ENCODE peak calls at places on chromosomes 3 and 15, in four cellular contexts. One of them, this sample, is unnamed.
A peak's percentile ranks its signal among the peaks of the same experiment; 100 is the strongest.

GRCh38 chr3:119099785-119100184 is 46.2 kb upstream of the TEX55 start:
- DNase-seq in choroid plexus epithelial cell: no peak
- DNase-seq in Peyer's patch: no peak
- DNase-seq in AG10803: peak; percentile 1
- DNase-seq in this sample: no peak

GRCh38 chr15:57533062-57533735 is 58.5 kb upstream of the MYZAP start:
- DNase-seq in AG10803: no peak
- DNase-seq in choroid plexus epithelial cell: no peak
- DNase-seq in Peyer's patch: no peak
- DNase-seq in this sample: no peak

GRCh38 chr3:188659444-188660100 is 505.6 kb downstream of the LPP start:
- DNase-seq in AG10803: no peak
- DNase-seq in choroid plexus epithelial cell: no peak
- DNase-seq in Peyer's patch: no peak
- DNase-seq in this sample: peak; percentile 25

GRCh38 chr3:69385723-69386483 is at the start of gene FRMD4B:
- DNase-seq in Peyer's patch: peak; percentile 18
- DNase-seq in AG10803: peak; percentile 13
- DNase-seq in choroid plexus epithelial cell: peak; percentile 9
- DNase-seq in this sample: no peak

GRCh38 chr15:76664411-76664810 is 240.7 kb downstream of the SCAPER start:
- DNase-seq in choroid plexus epithelial cell: no peak
- DNase-seq in Peyer's patch: no peak
- DNase-seq in AG10803: no peak
- DNase-seq in this sample: no peak

GRCh38 chr3:129207347-129207947 is 23.8 kb upstream of the CNBP start:
- DNase-seq in AG10803: no peak
- DNase-seq in Peyer's patch: no peak
- DNase-seq in choroid plexus epithelial cell: no peak
- DNase-seq in this sample: no peak

GRCh38 chr15:58118272-58118671 is 19.9 kb upstream of the AQP9 start:
- DNase-seq in choroid plexus epithelial cell: no peak
- DNase-seq in AG10803: no peak
- DNase-seq in Peyer's patch: no peak
- DNase-seq in this sample: no peak

GRCh38 chr15:48965972-48966371 is 2.3 kb upstream of the SHC4 start:
- DNase-seq in choroid plexus epithelial cell: peak; percentile 83
- DNase-seq in AG10803: peak; percentile 77
- DNase-seq in Peyer's patch: no peak
- DNase-seq in this sample: peak; percentile 81

GRCh38 chr15:50906954-50907865 is 1.3 kb upstream of the AP4E1 start:
- DNase-seq in choroid plexus epithelial cell: no peak
- DNase-seq in Peyer's patch: peak; percentile 64
- DNase-seq in AG10803: no peak
- DNase-seq in this sample: peak; percentile 4

GRCh38 chr3:138460536-138461205 is 26.3 kb downstream of the ESYT3 start:
- DNase-seq in Peyer's patch: no peak
- DNase-seq in AG10803: no peak
- DNase-seq in choroid plexus epithelial cell: no peak
- DNase-seq in this sample: no peak

GRCh38 chr3:194537732-194538247 is 51.0 kb upstream of the ATP13A3 start:
- DNase-seq in choroid plexus epithelial cell: peak; percentile 84
- DNase-seq in Peyer's patch: no peak
- DNase-seq in AG10803: peak; percentile 83
- DNase-seq in this sample: peak; percentile 73

GRCh38 chr3:193040836-193041672 is 123.4 kb upstream of the MB21D2 start:
- DNase-seq in choroid plexus epithelial cell: peak; percentile 76
- DNase-seq in AG10803: peak; percentile 58
- DNase-seq in Peyer's patch: no peak
- DNase-seq in this sample: peak; percentile 71

GRCh38 chr3:43105224-43105596 is 669 bp downstream of the POMGNT2 start:
- DNase-seq in choroid plexus epithelial cell: no peak
- DNase-seq in AG10803: no peak
- DNase-seq in Peyer's patch: peak; percentile 17
- DNase-seq in this sample: no peak

GRCh38 chr15:67165653-67166260 is 88.7 kb downstream of the AAGAB start:
- DNase-seq in AG10803: no peak
- DNase-seq in choroid plexus epithelial cell: peak; percentile 95
- DNase-seq in Peyer's patch: no peak
- DNase-seq in this sample: peak; percentile 86

GRCh38 chr3:175932586-175932985 is 1073.5 kb downstream of the NAALADL2 start:
- DNase-seq in Peyer's patch: no peak
- DNase-seq in choroid plexus epithelial cell: peak; percentile 27
- DNase-seq in AG10803: no peak
- DNase-seq in this sample: peak; percentile 14

GRCh38 chr3:17182158-17182557 is 297.4 kb downstream of the PLCL2 start:
- DNase-seq in choroid plexus epithelial cell: no peak
- DNase-seq in AG10803: no peak
- DNase-seq in Peyer's patch: no peak
- DNase-seq in this sample: no peak

GRCh38 chr15:22951381-22952280 is 28.5 kb downstream of the CYFIP1 start:
- DNase-seq in Peyer's patch: no peak
- DNase-seq in choroid plexus epithelial cell: no peak
- DNase-seq in AG10803: no peak
- DNase-seq in this sample: no peak

GRCh38 chr15:68526269-68526668 is 52.5 kb upstream of the CORO2B start:
- DNase-seq in choroid plexus epithelial cell: peak; percentile 54
- DNase-seq in AG10803: peak; percentile 89
- DNase-seq in Peyer's patch: no peak
- DNase-seq in this sample: peak; percentile 81

GRCh38 chr3:183518446-183519185 is 36.9 kb downstream of the KLHL6 start:
- DNase-seq in AG10803: no peak
- DNase-seq in Peyer's patch: no peak
- DNase-seq in choroid plexus epithelial cell: no peak
- DNase-seq in this sample: no peak

GRCh38 chr3:176274161-176274560 is 923.1 kb downstream of the TBL1XR1 start:
- DNase-seq in choroid plexus epithelial cell: no peak
- DNase-seq in AG10803: no peak
- DNase-seq in Peyer's patch: no peak
- DNase-seq in this sample: no peak

GRCh38 chr3:46472736-46473135 is 8.0 kb upstream of the LTF start:
- DNase-seq in Peyer's patch: no peak
- DNase-seq in choroid plexus epithelial cell: no peak
- DNase-seq in AG10803: no peak
- DNase-seq in this sample: no peak

GRCh38 chr3:93867425-93867824 is 106.3 kb downstream of the PROS1 start:
- DNase-seq in AG10803: no peak
- DNase-seq in Peyer's patch: no peak
- DNase-seq in choroid plexus epithelial cell: no peak
- DNase-seq in this sample: no peak

GRCh38 chr15:66751579-66751978 is 49.5 kb downstream of the SMAD6 start:
- DNase-seq in Peyer's patch: no peak
- DNase-seq in AG10803: no peak
- DNase-seq in choroid plexus epithelial cell: no peak
- DNase-seq in this sample: no peak

GRCh38 chr3:155070932-155071387 is 9.2 kb upstream of the MME start:
- DNase-seq in AG10803: peak; percentile 99
- DNase-seq in choroid plexus epithelial cell: peak; percentile 99
- DNase-seq in Peyer's patch: no peak
- DNase-seq in this sample: peak; percentile 97

GRCh38 chr15:48144889-48145288 is 24.1 kb downstream of the SLC24A5 start:
- DNase-seq in Peyer's patch: no peak
- DNase-seq in choroid plexus epithelial cell: peak; percentile 66
- DNase-seq in AG10803: peak; percentile 14
- DNase-seq in this sample: peak; percentile 24

GRCh38 chr3:126130981-126131750 is 47.2 kb upstream of the SLC41A3 start:
- DNase-seq in Peyer's patch: no peak
- DNase-seq in AG10803: no peak
- DNase-seq in choroid plexus epithelial cell: no peak
- DNase-seq in this sample: no peak

GRCh38 chr15:64635486-64635815 is 139.9 kb downstream of the RBPMS2 start:
- DNase-seq in choroid plexus epithelial cell: peak; percentile 86
- DNase-seq in Peyer's patch: no peak
- DNase-seq in AG10803: peak; percentile 68
- DNase-seq in this sample: peak; percentile 96
- H3K4me3 ChIP-seq in choroid plexus epithelial cell: no peak overlapping the region
- H3K4me3 ChIP-seq in Peyer's patch: no peak overlapping the region
- H3K4me3 ChIP-seq in AG10803: no peak overlapping the region
- H3K4me3 ChIP-seq in this sample: no peak overlapping the region

GRCh38 chr3:24583004-24583403 is 88.4 kb upstream of the THRB start:
- DNase-seq in choroid plexus epithelial cell: peak; percentile 52
- DNase-seq in AG10803: no peak
- DNase-seq in Peyer's patch: no peak
- DNase-seq in this sample: peak; percentile 16
- TF ChIP-seq CTCF in choroid plexus epithelial cell: peak; percentile 65
- TF ChIP-seq CTCF in AG10803: peak; percentile 47
- TF ChIP-seq CTCF in Peyer's patch: peak; percentile 46
- TF ChIP-seq CTCF in this sample: no peak

GRCh38 chr15:85453144-85453872 is 72.9 kb downstream of the AKAP13 start:
- DNase-seq in AG10803: no peak
- DNase-seq in Peyer's patch: no peak
- DNase-seq in choroid plexus epithelial cell: peak; percentile 34
- DNase-seq in this sample: no peak

GRCh38 chr15:85454403-85454802 is 74.0 kb downstream of the AKAP13 start:
- DNase-seq in choroid plexus epithelial cell: no peak
- DNase-seq in Peyer's patch: no peak
- DNase-seq in AG10803: no peak
- DNase-seq in this sample: no peak

GRCh38 chr15:85451099-85451700 is 70.8 kb downstream of the AKAP13 start:
- DNase-seq in AG10803: no peak
- DNase-seq in choroid plexus epithelial cell: no peak
- DNase-seq in Peyer's patch: no peak
- DNase-seq in this sample: no peak

GRCh38 chr15:85455851-85456250 is 75.4 kb downstream of the AKAP13 start:
- DNase-seq in choroid plexus epithelial cell: no peak
- DNase-seq in Peyer's patch: no peak
- DNase-seq in AG10803: no peak
- DNase-seq in this sample: no peak

GRCh38 chr15:85452436-85452835 is 72.0 kb downstream of the AKAP13 start:
- DNase-seq in AG10803: no peak
- DNase-seq in choroid plexus epithelial cell: no peak
- DNase-seq in Peyer's patch: no peak
- DNase-seq in this sample: no peak
- H3K4me3 ChIP-seq in AG10803: no peak overlapping the region
- H3K4me3 ChIP-seq in choroid plexus epithelial cell: no peak overlapping the region
- H3K4me3 ChIP-seq in Peyer's patch: no peak overlapping the region
- H3K4me3 ChIP-seq in this sample: no peak overlapping the region

GRCh38 chr15:38017721-38018120 is 83.3 kb downstream of the TMCO5A start:
- DNase-seq in AG10803: no peak
- DNase-seq in Peyer's patch: no peak
- DNase-seq in choroid plexus epithelial cell: no peak
- DNase-seq in this sample: no peak

GRCh38 chr15:38010390-38010789 is 76.0 kb downstream of the TMCO5A start:
- DNase-seq in Peyer's patch: no peak
- DNase-seq in AG10803: peak; percentile 68
- DNase-seq in choroid plexus epithelial cell: peak; percentile 31
- DNase-seq in this sample: no peak

GRCh38 chr15:38012894-38013293 is 78.5 kb downstream of the TMCO5A start:
- DNase-seq in AG10803: no peak
- DNase-seq in choroid plexus epithelial cell: no peak
- DNase-seq in Peyer's patch: no peak
- DNase-seq in this sample: no peak
- TF ChIP-seq CTCF in AG10803: no peak
- TF ChIP-seq CTCF in choroid plexus epithelial cell: no peak
- TF ChIP-seq CTCF in Peyer's patch: no peak
- TF ChIP-seq CTCF in this sample: no peak

DNA sequence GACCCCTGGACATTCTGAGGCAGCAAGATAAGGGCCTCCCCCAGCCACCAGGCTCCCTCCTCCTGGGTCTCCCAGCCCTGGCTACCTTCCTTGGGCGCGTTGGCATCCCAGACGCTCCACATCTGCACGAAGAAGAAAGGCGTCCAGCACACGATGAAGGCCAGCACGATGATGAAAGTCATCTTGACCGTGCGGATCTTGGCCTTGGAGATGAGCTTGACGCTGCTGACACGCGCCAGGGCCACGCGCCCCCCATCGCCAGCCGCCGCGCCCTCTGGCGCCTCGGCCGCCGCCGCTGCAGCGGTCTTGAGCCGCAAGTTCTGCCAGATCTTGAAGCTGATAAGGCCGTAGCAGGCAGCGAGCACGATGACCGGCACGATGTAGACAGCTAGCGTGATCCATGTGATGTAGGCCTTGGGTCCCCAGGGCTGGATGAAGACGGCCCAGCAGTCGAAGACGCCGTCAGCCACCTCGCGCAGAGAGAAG is 2.2 kb downstream of the OXTR start:
- DNase-seq in Peyer's patch: no peak
- DNase-seq in choroid plexus epithelial cell: no peak
- DNase-seq in AG10803: no peak
- DNase-seq in this sample: no peak
- H3K4me3 ChIP-seq in Peyer's patch: peak overlapping the region; percentile 29
- H3K4me3 ChIP-seq in choroid plexus epithelial cell: peak overlapping the region; percentile 68
- H3K4me3 ChIP-seq in AG10803: peak overlapping the region; percentile 89
- H3K4me3 ChIP-seq in this sample: no peak overlapping the region

GRCh38 chr15:29403778-29404177 is 134.2 kb upstream of the NSMCE3 start:
- DNase-seq in Peyer's patch: no peak
- DNase-seq in AG10803: no peak
- DNase-seq in choroid plexus epithelial cell: no peak
- DNase-seq in this sample: no peak
- TF ChIP-seq CTCF in Peyer's patch: no peak
- TF ChIP-seq CTCF in AG10803: no peak
- TF ChIP-seq CTCF in choroid plexus epithelial cell: no peak
- TF ChIP-seq CTCF in this sample: no peak

GRCh38 chr3:54122046-54122801 is at the start of gene CACNA2D3:
- DNase-seq in choroid plexus epithelial cell: peak; percentile 18
- DNase-seq in AG10803: no peak
- DNase-seq in Peyer's patch: no peak
- DNase-seq in this sample: no peak
- H3K4me3 ChIP-seq in choroid plexus epithelial cell: peak within 1 kb of the TSS; percentile 17
- H3K4me3 ChIP-seq in AG10803: no peak within 1 kb of the TSS
- H3K4me3 ChIP-seq in Peyer's patch: peak within 1 kb of the TSS; percentile 59
- H3K4me3 ChIP-seq in this sample: peak within 1 kb of the TSS; percentile 22

This sample was measured in fibroblast of the aortic adventitia.